ENCODE peak calls at places on chromosomes 16 and 17, in seven cellular contexts. G is mesendoderm, D is H9, X is IMR-90, N is H1, F is mesenchymal stem cell, E is trophoblast cell. B is an unnamed sample.
A peak's percentile ranks its signal among the peaks of the same experiment; 100 is the strongest.

GRCh38 chr17:45092932-45093430 is 31.9 kb downstream of the NMT1 start:
- DNase-seq in G (peak; percentile 55), D (no peak), X (peak; percentile 99), N (no peak), F (peak; percentile 99), E (peak; percentile 91), B (no peak)

GRCh38 chr17:31371511-31372097 is 19.9 kb upstream of the RAB11FIP4 start:
- DNase-seq in G (no peak), D (no peak), X (peak; percentile 73), N (no peak), F (peak; percentile 39), E (peak; percentile 58), B (no peak)

GRCh38 chr17:83083368-83084201 is 4.2 kb downstream of the METRNL start:
- DNase-seq in G (peak; percentile 93), D (peak; percentile 68), X (peak; percentile 99), N (no peak), F (peak; percentile 91), E (peak; percentile 77), B (no peak)

GRCh38 chr16:68031951-68032350 is 8.9 kb downstream of the DUS2 start:
- DNase-seq in G (no peak), D (no peak), X (no peak), N (no peak), F (no peak), E (no peak), B (no peak)

GRCh38 chr17:19486351-19487008 is 47.2 kb upstream of the SLC47A1 start:
- DNase-seq in G (no peak), D (no peak), X (no peak), N (no peak), F (no peak), E (no peak), B (no peak)

GRCh38 chr17:6524520-6524919 is 31.8 kb downstream of the PITPNM3 start:
- DNase-seq in G (no peak), D (peak; percentile 10), X (peak; percentile 27), N (no peak), F (no peak), E (no peak), B (no peak)

GRCh38 chr16:70754874-70755600 is 45.9 kb downstream of the VAC14 start:
- DNase-seq in G (no peak), D (no peak), X (no peak), N (no peak), F (no peak), E (no peak), B (no peak)

GRCh38 chr16:55152875-55153390 is 171.1 kb upstream of the IRX6 start:
- DNase-seq in G (no peak), D (no peak), X (no peak), N (no peak), F (no peak), E (no peak), B (no peak)

GRCh38 chr16:27600386-27600785 is 50.4 kb downstream of the KATNIP start:
- DNase-seq in G (peak; percentile 41), D (peak; percentile 64), X (no peak), N (peak; percentile 51), F (no peak), E (no peak), B (peak; percentile 29)

GRCh38 chr17:81829858-81830257 is 3.2 kb downstream of the MCRIP1 start:
- DNase-seq in G (no peak), D (no peak), X (no peak), N (no peak), F (no peak), E (no peak), B (no peak)

GRCh38 chr16:2333772-2334379 is 6.7 kb downstream of the ABCA3 start:
- DNase-seq in G (peak; percentile 59), D (no peak), X (no peak), N (no peak), F (peak; percentile 48), E (no peak), B (no peak)

GRCh38 chr17:29190039-29190438 is 9.8 kb upstream of the MYO18A start:
- DNase-seq in G (no peak), D (no peak), X (no peak), N (no peak), F (no peak), E (no peak), B (no peak)

GRCh38 chr16:69017036-69017783 is 88.2 kb upstream of the HAS3 start:
- DNase-seq in G (peak; percentile 14), D (no peak), X (peak; percentile 85), N (no peak), F (peak; percentile 80), E (no peak), B (no peak)

GRCh38 chr17:64635647-64636305 is 26.3 kb downstream of the SMURF2 start:
- DNase-seq in G (no peak), D (no peak), X (peak; percentile 88), N (no peak), F (peak; percentile 51), E (no peak), B (no peak)

GRCh38 chr17:27846042-27846655 is 45.8 kb upstream of the NOS2 start:
- DNase-seq in G (no peak), D (no peak), X (no peak), N (no peak), F (no peak), E (no peak), B (no peak)

GRCh38 chr16:85428899-85429775 is 184.0 kb upstream of the GSE1 start:
- DNase-seq in G (no peak), D (no peak), X (no peak), N (peak; percentile 45), F (no peak), E (no peak), B (no peak)

GRCh38 chr17:16351831-16352230 is 1.4 kb downstream of the CENPV start:
- DNase-seq in G (no peak), D (no peak), X (peak; percentile 75), N (no peak), F (peak; percentile 30), E (no peak), B (no peak)

GRCh38 chr17:43146649-43147048 is 21.5 kb upstream of the BRCA1 start:
- DNase-seq in G (no peak), D (peak; percentile 65), X (no peak), N (no peak), F (no peak), E (no peak), B (no peak)

GRCh38 chr16:66524601-66525164 is 25.2 kb downstream of the TK2 start:
- DNase-seq in G (no peak), D (no peak), X (no peak), N (no peak), F (no peak), E (no peak), B (no peak)

GRCh38 chr17:49742256-49742655 is 21.7 kb downstream of the FAM117A start:
- DNase-seq in G (no peak), D (no peak), X (peak; percentile 34), N (no peak), F (no peak), E (no peak), B (no peak)

GRCh38 chr16:65111306-65111705 is 10.6 kb downstream of the CDH11 start:
- DNase-seq in G (no peak), D (no peak), X (no peak), N (no peak), F (no peak), E (no peak), B (no peak)

GRCh38 chr16:88382491-88383400 is at the start of gene ZNF469:
- DNase-seq in G (no peak), D (no peak), X (peak; percentile 57), N (peak; percentile 76), F (peak; percentile 41), E (no peak), B (no peak)

GRCh38 chr17:72237223-72237622 is 116.4 kb downstream of the SOX9 start:
- DNase-seq in G (no peak), D (peak; percentile 53), X (no peak), N (no peak), F (no peak), E (no peak), B (no peak)

GRCh38 chr17:81573794-81574642 is 21.9 kb upstream of the FAAP100 start:
- DNase-seq in G (no peak), D (peak; percentile 31), X (no peak), N (no peak), F (no peak), E (no peak), B (no peak)

DNA sequence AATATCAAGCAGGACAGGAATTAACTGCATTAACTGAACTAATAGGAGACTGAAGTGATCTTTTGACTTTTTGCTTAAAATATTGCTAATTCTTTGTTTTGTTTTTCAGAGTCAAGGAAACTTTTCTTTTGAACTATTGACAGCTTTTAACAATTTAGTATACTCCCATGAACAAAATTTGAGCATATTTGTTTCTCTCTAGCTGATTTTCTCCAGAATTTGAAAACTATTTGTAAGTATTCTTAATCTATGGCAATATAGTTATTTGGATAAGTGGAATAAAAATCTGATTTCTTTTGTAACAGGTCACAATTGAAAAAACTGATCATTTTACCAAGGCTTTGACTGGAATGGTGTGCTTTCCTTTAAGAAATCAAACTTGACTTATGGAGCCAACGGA is 7.0 kb upstream of the SCPEP1 start:
- DNase-seq in G (no peak), D (no peak), X (no peak), N (no peak), F (no peak), E (no peak), B (no peak)
- H2BK120ac ChIP-seq in G (no peak overlapping the region), D (no peak overlapping the region), X (no peak overlapping the region), N (no peak overlapping the region), F (no peak overlapping the region), E (no peak overlapping the region), B (no peak overlapping the region)

DNA sequence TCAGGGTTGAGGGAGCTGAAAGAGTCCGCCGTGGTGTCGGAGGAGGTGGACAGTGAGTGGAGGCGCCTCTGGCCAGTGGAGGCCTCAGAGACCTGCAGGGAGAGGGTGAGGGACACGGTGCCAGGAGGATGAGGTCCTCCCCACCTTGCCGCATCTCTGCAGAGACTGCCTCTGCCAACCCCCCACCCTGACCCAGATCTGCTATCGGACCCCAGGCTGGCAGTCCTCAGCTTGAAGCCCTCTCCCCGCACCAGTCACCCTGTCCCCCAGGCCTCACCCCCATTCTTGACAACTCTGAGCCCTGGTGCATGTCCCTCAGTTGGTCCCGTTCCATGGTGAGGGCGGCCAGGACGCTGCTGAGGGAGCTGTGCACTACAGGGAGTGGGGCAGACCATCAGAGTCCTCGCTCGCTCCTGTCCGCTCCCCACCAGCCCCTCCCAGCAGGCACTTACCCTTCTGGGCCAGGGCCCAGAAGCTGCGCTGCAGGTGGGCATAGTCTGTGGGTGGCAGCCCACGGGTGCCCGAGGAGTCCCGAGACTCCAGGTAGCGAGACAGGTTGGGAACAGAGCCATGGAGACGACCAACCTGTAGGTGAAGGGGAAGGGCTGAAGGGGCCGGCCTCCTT is 5.4 kb downstream of the OSBPL7 start:
- DNase-seq in G (no peak), D (no peak), X (no peak), N (no peak), F (no peak), E (no peak), B (no peak)
- H2BK120ac ChIP-seq in G (no peak overlapping the region), D (no peak overlapping the region), X (no peak overlapping the region), N (no peak overlapping the region), F (no peak overlapping the region), E (no peak overlapping the region), B (no peak overlapping the region)

GRCh38 chr16:15996432-15997109 is 47.2 kb downstream of the ABCC1 start:
- DNase-seq in G (peak; percentile 66), D (no peak), X (peak; percentile 93), N (no peak), F (peak; percentile 93), E (no peak), B (no peak)
- H2BK120ac ChIP-seq in G (no peak overlapping the region), D (no peak overlapping the region), X (peak overlapping the region; percentile 99), N (no peak overlapping the region), F (peak overlapping the region; percentile 21), E (no peak overlapping the region), B (no peak overlapping the region)

GRCh38 chr16:28987170-28987853 is 2.5 kb downstream of the LAT start:
- DNase-seq in G (no peak), D (no peak), X (no peak), N (no peak), F (no peak), E (no peak), B (no peak)
- H2BK120ac ChIP-seq in G (no peak overlapping the region), D (no peak overlapping the region), X (no peak overlapping the region), N (no peak overlapping the region), F (no peak overlapping the region), E (no peak overlapping the region), B (no peak overlapping the region)